ENCODE peak calls at places on chromosomes 11 and 22, in eight cellular contexts. One of them, this sample, is unnamed.

GRCh38 chr11:79400717-79401330 is 40.0 kb downstream of the TENM4 start:
- DNase-seq in EL: peak
- DNase-seq in ecto neural progenitor cell: no peak
- DNase-seq in Peyer's patch: no peak
- DNase-seq in germinal center: peak
- DNase-seq in A549: peak
- DNase-seq in AG10803: no peak
- DNase-seq in cardiac muscle cell: peak
- DNase-seq in this sample: peak

GRCh38 chr11:69355346-69355940 is 61.5 kb downstream of the MYEOV start:
- DNase-seq in Peyer's patch: peak
- DNase-seq in cardiac muscle cell: no peak
- DNase-seq in germinal center: no peak
- DNase-seq in AG10803: no peak
- DNase-seq in A549: no peak
- DNase-seq in EL: no peak
- DNase-seq in ecto neural progenitor cell: peak
- DNase-seq in this sample: no peak

GRCh38 chr22:45164217-45165123 is 745 bp downstream of the NUP50 start:
- DNase-seq in Peyer's patch: peak
- DNase-seq in A549: no peak
- DNase-seq in AG10803: no peak
- DNase-seq in germinal center: peak
- DNase-seq in EL: peak
- DNase-seq in ecto neural progenitor cell: no peak
- DNase-seq in cardiac muscle cell: peak
- DNase-seq in this sample: peak

GRCh38 chr22:17120711-17121234 is 387 bp downstream of the TMEM121B start:
- DNase-seq in A549: no peak
- DNase-seq in AG10803: no peak
- DNase-seq in Peyer's patch: no peak
- DNase-seq in EL: peak
- DNase-seq in cardiac muscle cell: no peak
- DNase-seq in ecto neural progenitor cell: no peak
- DNase-seq in germinal center: peak
- DNase-seq in this sample: no peak

GRCh38 chr22:23113067-23113846 is 28.5 kb downstream of the RSPH14 start:
- DNase-seq in ecto neural progenitor cell: no peak
- DNase-seq in germinal center: no peak
- DNase-seq in cardiac muscle cell: peak
- DNase-seq in A549: no peak
- DNase-seq in Peyer's patch: no peak
- DNase-seq in AG10803: peak
- DNase-seq in EL: peak
- DNase-seq in this sample: no peak

GRCh38 chr11:27770576-27770975 is 70.3 kb upstream of the BDNF start:
- DNase-seq in ecto neural progenitor cell: no peak
- DNase-seq in germinal center: no peak
- DNase-seq in EL: peak
- DNase-seq in Peyer's patch: no peak
- DNase-seq in AG10803: no peak
- DNase-seq in A549: peak
- DNase-seq in cardiac muscle cell: no peak
- DNase-seq in this sample: no peak

GRCh38 chr11:123413636-123414035 is 16.4 kb upstream of the GRAMD1B start:
- DNase-seq in ecto neural progenitor cell: no peak
- DNase-seq in germinal center: no peak
- DNase-seq in Peyer's patch: no peak
- DNase-seq in EL: peak
- DNase-seq in cardiac muscle cell: no peak
- DNase-seq in AG10803: peak
- DNase-seq in A549: no peak
- DNase-seq in this sample: no peak

GRCh38 chr11:130121430-130121978 is 38.1 kb upstream of the ST14 start:
- DNase-seq in ecto neural progenitor cell: no peak
- DNase-seq in cardiac muscle cell: peak
- DNase-seq in Peyer's patch: no peak
- DNase-seq in AG10803: peak
- DNase-seq in germinal center: no peak
- DNase-seq in A549: no peak
- DNase-seq in EL: peak
- DNase-seq in this sample: peak

GRCh38 chr11:2109541-2110019 is 29.6 kb downstream of the IGF2 start:
- DNase-seq in ecto neural progenitor cell: no peak
- DNase-seq in germinal center: no peak
- DNase-seq in AG10803: no peak
- DNase-seq in cardiac muscle cell: peak
- DNase-seq in EL: no peak
- DNase-seq in Peyer's patch: no peak
- DNase-seq in A549: no peak
- DNase-seq in this sample: no peak

GRCh38 chr22:45677060-45677459 is 5.4 kb downstream of the ATXN10 start:
- DNase-seq in cardiac muscle cell: no peak
- DNase-seq in AG10803: no peak
- DNase-seq in EL: no peak
- DNase-seq in A549: no peak
- DNase-seq in Peyer's patch: no peak
- DNase-seq in germinal center: no peak
- DNase-seq in ecto neural progenitor cell: no peak
- DNase-seq in this sample: no peak

GRCh38 chr22:49324527-49325491 is 502.9 kb downstream of the BRD1 start:
- DNase-seq in cardiac muscle cell: no peak
- DNase-seq in AG10803: no peak
- DNase-seq in germinal center: no peak
- DNase-seq in A549: no peak
- DNase-seq in Peyer's patch: peak
- DNase-seq in EL: no peak
- DNase-seq in ecto neural progenitor cell: no peak
- DNase-seq in this sample: no peak

GRCh38 chr11:73795925-73796632 is 8.4 kb downstream of the MRPL48 start:
- DNase-seq in cardiac muscle cell: no peak
- DNase-seq in EL: no peak
- DNase-seq in germinal center: no peak
- DNase-seq in ecto neural progenitor cell: peak
- DNase-seq in Peyer's patch: no peak
- DNase-seq in AG10803: no peak
- DNase-seq in A549: peak
- DNase-seq in this sample: no peak

GRCh38 chr11:35043933-35044332 is 95.0 kb upstream of the CD44 start:
- DNase-seq in Peyer's patch: no peak
- DNase-seq in A549: no peak
- DNase-seq in germinal center: no peak
- DNase-seq in cardiac muscle cell: no peak
- DNase-seq in ecto neural progenitor cell: no peak
- DNase-seq in AG10803: no peak
- DNase-seq in EL: no peak
- DNase-seq in this sample: no peak

GRCh38 chr11:27215471-27216267 is 147.3 kb downstream of the CCDC34 start:
- DNase-seq in germinal center: no peak
- DNase-seq in ecto neural progenitor cell: no peak
- DNase-seq in EL: no peak
- DNase-seq in cardiac muscle cell: no peak
- DNase-seq in AG10803: no peak
- DNase-seq in Peyer's patch: no peak
- DNase-seq in A549: no peak
- DNase-seq in this sample: peak

GRCh38 chr22:49052560-49052959 is 775.1 kb downstream of the BRD1 start:
- DNase-seq in A549: no peak
- DNase-seq in AG10803: no peak
- DNase-seq in germinal center: no peak
- DNase-seq in cardiac muscle cell: no peak
- DNase-seq in ecto neural progenitor cell: no peak
- DNase-seq in EL: no peak
- DNase-seq in Peyer's patch: no peak
- DNase-seq in this sample: no peak

GRCh38 chr11:27201454-27202302 is 161.1 kb downstream of the BBOX1 start:
- DNase-seq in cardiac muscle cell: peak
- DNase-seq in AG10803: peak
- DNase-seq in germinal center: no peak
- DNase-seq in ecto neural progenitor cell: no peak
- DNase-seq in EL: peak
- DNase-seq in Peyer's patch: peak
- DNase-seq in A549: peak
- DNase-seq in this sample: peak

GRCh38 chr11:132941024-132941646 is 591.2 kb downstream of the OPCML start:
- DNase-seq in EL: peak
- DNase-seq in germinal center: no peak
- DNase-seq in cardiac muscle cell: peak
- DNase-seq in Peyer's patch: no peak
- DNase-seq in AG10803: peak
- DNase-seq in A549: no peak
- DNase-seq in ecto neural progenitor cell: no peak
- DNase-seq in this sample: peak

GRCh38 chr11:70663815-70664214 is 265.5 kb downstream of the CTTN start:
- DNase-seq in Peyer's patch: no peak
- DNase-seq in germinal center: no peak
- DNase-seq in A549: no peak
- DNase-seq in ecto neural progenitor cell: no peak
- DNase-seq in cardiac muscle cell: no peak
- DNase-seq in EL: no peak
- DNase-seq in AG10803: no peak
- DNase-seq in this sample: no peak

GRCh38 chr11:32005786-32006406 is 85.0 kb upstream of the RCN1 start:
- DNase-seq in A549: no peak
- DNase-seq in Peyer's patch: no peak
- DNase-seq in ecto neural progenitor cell: no peak
- DNase-seq in cardiac muscle cell: peak
- DNase-seq in germinal center: no peak
- DNase-seq in AG10803: peak
- DNase-seq in EL: peak
- DNase-seq in this sample: peak

GRCh38 chr11:3204141-3205015 is 14.2 kb downstream of the MRGPRG start:
- DNase-seq in germinal center: no peak
- DNase-seq in EL: no peak
- DNase-seq in cardiac muscle cell: no peak
- DNase-seq in AG10803: no peak
- DNase-seq in ecto neural progenitor cell: no peak
- DNase-seq in A549: no peak
- DNase-seq in Peyer's patch: peak
- DNase-seq in this sample: no peak

GRCh38 chr11:73404048-73404447 is 27.8 kb downstream of the RELT start:
- DNase-seq in germinal center: no peak
- DNase-seq in A549: peak
- DNase-seq in AG10803: peak
- DNase-seq in ecto neural progenitor cell: no peak
- DNase-seq in Peyer's patch: no peak
- DNase-seq in cardiac muscle cell: peak
- DNase-seq in EL: peak
- DNase-seq in this sample: peak

GRCh38 chr11:10927533-10927932 is 69.7 kb upstream of the ZBED5 start:
- DNase-seq in cardiac muscle cell: no peak
- DNase-seq in A549: no peak
- DNase-seq in ecto neural progenitor cell: no peak
- DNase-seq in AG10803: no peak
- DNase-seq in germinal center: no peak
- DNase-seq in Peyer's patch: no peak
- DNase-seq in EL: no peak
- DNase-seq in this sample: peak

GRCh38 chr11:89184021-89184420 is 6.3 kb downstream of the TYR start:
- DNase-seq in Peyer's patch: no peak
- DNase-seq in cardiac muscle cell: no peak
- DNase-seq in ecto neural progenitor cell: no peak
- DNase-seq in germinal center: no peak
- DNase-seq in A549: no peak
- DNase-seq in EL: peak
- DNase-seq in AG10803: peak
- DNase-seq in this sample: peak

GRCh38 chr11:68897441-68897840 is 6.2 kb downstream of the MRPL21 start:
- DNase-seq in cardiac muscle cell: no peak
- DNase-seq in AG10803: no peak
- DNase-seq in EL: no peak
- DNase-seq in ecto neural progenitor cell: no peak
- DNase-seq in germinal center: no peak
- DNase-seq in A549: no peak
- DNase-seq in Peyer's patch: no peak
- DNase-seq in this sample: no peak

GRCh38 chr11:73227571-73228211 is 9.6 kb downstream of the P2RY2 start:
- DNase-seq in A549: no peak
- DNase-seq in cardiac muscle cell: no peak
- DNase-seq in germinal center: no peak
- DNase-seq in Peyer's patch: peak
- DNase-seq in ecto neural progenitor cell: peak
- DNase-seq in EL: no peak
- DNase-seq in AG10803: no peak
- DNase-seq in this sample: no peak

This sample was measured in astrocyte of the hippocampus.